ENCODE peak calls at places on chromosomes 3 and 15, in ten cellular contexts. One of them, this sample, is unnamed.
A peak's percentile ranks its signal among the peaks of the same experiment; 100 is the strongest.

GRCh38 chr3:45362768-45363167 is 25.6 kb upstream of the LARS2 start:
- DNase-seq in left ventricle myocardium inferior: no peak
- DNase-seq in AG10803: peak; percentile 40
- DNase-seq in astrocyte: no peak
- DNase-seq in GM06990: no peak
- DNase-seq in glutamatergic neuron: no peak
- DNase-seq in neural progenitor cell: no peak
- DNase-seq in A673: no peak
- DNase-seq in mesothelial cell of epicardium: no peak
- DNase-seq in MM.1S: no peak
- DNase-seq in this sample: no peak

GRCh38 chr15:63481105-63481810 is 23.1 kb upstream of the USP3 start:
- DNase-seq in left ventricle myocardium inferior: no peak
- DNase-seq in AG10803: peak; percentile 33
- DNase-seq in astrocyte: peak; percentile 18
- DNase-seq in GM06990: peak; percentile 50
- DNase-seq in glutamatergic neuron: no peak
- DNase-seq in neural progenitor cell: no peak
- DNase-seq in A673: no peak
- DNase-seq in mesothelial cell of epicardium: no peak
- DNase-seq in MM.1S: no peak
- DNase-seq in this sample: no peak

GRCh38 chr15:56906766-56907165 is 11.7 kb upstream of the TCF12 start:
- DNase-seq in left ventricle myocardium inferior: no peak
- DNase-seq in AG10803: no peak
- DNase-seq in astrocyte: no peak
- DNase-seq in GM06990: no peak
- DNase-seq in glutamatergic neuron: no peak
- DNase-seq in neural progenitor cell: no peak
- DNase-seq in A673: no peak
- DNase-seq in mesothelial cell of epicardium: no peak
- DNase-seq in MM.1S: no peak
- DNase-seq in this sample: no peak

GRCh38 chr15:48190932-48191573 is 412 bp upstream of the CTXN2 start:
- DNase-seq in left ventricle myocardium inferior: peak; percentile 48
- DNase-seq in AG10803: peak; percentile 50
- DNase-seq in astrocyte: peak; percentile 51
- DNase-seq in GM06990: no peak
- DNase-seq in glutamatergic neuron: peak; percentile 19
- DNase-seq in neural progenitor cell: peak; percentile 94
- DNase-seq in A673: peak; percentile 85
- DNase-seq in mesothelial cell of epicardium: peak; percentile 91
- DNase-seq in MM.1S: peak; percentile 57
- DNase-seq in this sample: no peak

GRCh38 chr3:14363976-14364375 is 38.4 kb upstream of the SLC6A6 start:
- DNase-seq in left ventricle myocardium inferior: no peak
- DNase-seq in AG10803: no peak
- DNase-seq in astrocyte: peak; percentile 47
- DNase-seq in GM06990: no peak
- DNase-seq in glutamatergic neuron: no peak
- DNase-seq in neural progenitor cell: no peak
- DNase-seq in A673: no peak
- DNase-seq in mesothelial cell of epicardium: no peak
- DNase-seq in MM.1S: no peak
- DNase-seq in this sample: no peak

GRCh38 chr3:143081365-143081764 is 38.2 kb upstream of the CHST2 start:
- DNase-seq in left ventricle myocardium inferior: no peak
- DNase-seq in AG10803: no peak
- DNase-seq in astrocyte: no peak
- DNase-seq in GM06990: no peak
- DNase-seq in glutamatergic neuron: no peak
- DNase-seq in neural progenitor cell: no peak
- DNase-seq in A673: no peak
- DNase-seq in mesothelial cell of epicardium: no peak
- DNase-seq in MM.1S: no peak
- DNase-seq in this sample: no peak

GRCh38 chr3:171458056-171458856 is 1.9 kb downstream of the TNIK start:
- DNase-seq in left ventricle myocardium inferior: peak; percentile 20
- DNase-seq in AG10803: no peak
- DNase-seq in astrocyte: no peak
- DNase-seq in GM06990: peak; percentile 42
- DNase-seq in glutamatergic neuron: no peak
- DNase-seq in neural progenitor cell: peak; percentile 43
- DNase-seq in A673: no peak
- DNase-seq in mesothelial cell of epicardium: no peak
- DNase-seq in MM.1S: no peak
- DNase-seq in this sample: no peak

GRCh38 chr3:74009961-74010859 is 385.5 kb upstream of the PDZRN3 start:
- DNase-seq in left ventricle myocardium inferior: no peak
- DNase-seq in AG10803: no peak
- DNase-seq in astrocyte: no peak
- DNase-seq in GM06990: no peak
- DNase-seq in glutamatergic neuron: no peak
- DNase-seq in neural progenitor cell: peak; percentile 39
- DNase-seq in A673: no peak
- DNase-seq in mesothelial cell of epicardium: no peak
- DNase-seq in MM.1S: no peak
- DNase-seq in this sample: no peak

GRCh38 chr3:127475364-127475763 is 115.2 kb downstream of the TPRA1 start:
- DNase-seq in left ventricle myocardium inferior: no peak
- DNase-seq in AG10803: no peak
- DNase-seq in astrocyte: no peak
- DNase-seq in GM06990: no peak
- DNase-seq in glutamatergic neuron: no peak
- DNase-seq in neural progenitor cell: no peak
- DNase-seq in A673: no peak
- DNase-seq in mesothelial cell of epicardium: no peak
- DNase-seq in MM.1S: no peak
- DNase-seq in this sample: no peak

GRCh38 chr3:127472506-127472905 is 118.0 kb downstream of the TPRA1 start:
- DNase-seq in left ventricle myocardium inferior: no peak
- DNase-seq in AG10803: no peak
- DNase-seq in astrocyte: no peak
- DNase-seq in GM06990: no peak
- DNase-seq in glutamatergic neuron: no peak
- DNase-seq in neural progenitor cell: no peak
- DNase-seq in A673: no peak
- DNase-seq in mesothelial cell of epicardium: no peak
- DNase-seq in MM.1S: no peak
- DNase-seq in this sample: no peak

GRCh38 chr3:127475975-127476374 is 114.6 kb downstream of the TPRA1 start:
- DNase-seq in left ventricle myocardium inferior: no peak
- DNase-seq in AG10803: no peak
- DNase-seq in astrocyte: no peak
- DNase-seq in GM06990: no peak
- DNase-seq in glutamatergic neuron: no peak
- DNase-seq in neural progenitor cell: no peak
- DNase-seq in A673: no peak
- DNase-seq in mesothelial cell of epicardium: no peak
- DNase-seq in MM.1S: no peak
- DNase-seq in this sample: no peak

GRCh38 chr3:127476936-127477335 is 113.6 kb downstream of the TPRA1 start:
- DNase-seq in left ventricle myocardium inferior: no peak
- DNase-seq in AG10803: no peak
- DNase-seq in astrocyte: no peak
- DNase-seq in GM06990: no peak
- DNase-seq in glutamatergic neuron: no peak
- DNase-seq in neural progenitor cell: no peak
- DNase-seq in A673: no peak
- DNase-seq in mesothelial cell of epicardium: no peak
- DNase-seq in MM.1S: no peak
- DNase-seq in this sample: no peak

GRCh38 chr3:127473244-127474024 is 117.1 kb downstream of the TPRA1 start:
- DNase-seq in left ventricle myocardium inferior: no peak
- DNase-seq in AG10803: no peak
- DNase-seq in astrocyte: no peak
- DNase-seq in GM06990: no peak
- DNase-seq in glutamatergic neuron: peak; percentile 30
- DNase-seq in neural progenitor cell: peak; percentile 69
- DNase-seq in A673: no peak
- DNase-seq in mesothelial cell of epicardium: no peak
- DNase-seq in MM.1S: no peak
- DNase-seq in this sample: peak; percentile 56
- TF ChIP-seq CTCF in left ventricle myocardium inferior: peak; percentile 18
- TF ChIP-seq CTCF in AG10803: no peak
- TF ChIP-seq CTCF in astrocyte: no peak
- TF ChIP-seq CTCF in GM06990: peak; percentile 39
- TF ChIP-seq CTCF in glutamatergic neuron: peak; percentile 47
- TF ChIP-seq CTCF in neural progenitor cell: peak; percentile 62
- TF ChIP-seq CTCF in A673: peak; percentile 32
- TF ChIP-seq CTCF in mesothelial cell of epicardium: no peak
- TF ChIP-seq CTCF in MM.1S: peak; percentile 48
- TF ChIP-seq CTCF in this sample: peak; percentile 23

GRCh38 chr3:168512802-168513201 is 417.1 kb upstream of the GOLIM4 start:
- DNase-seq in left ventricle myocardium inferior: no peak
- DNase-seq in AG10803: no peak
- DNase-seq in astrocyte: peak; percentile 4
- DNase-seq in GM06990: no peak
- DNase-seq in glutamatergic neuron: no peak
- DNase-seq in neural progenitor cell: peak; percentile 45
- DNase-seq in A673: no peak
- DNase-seq in mesothelial cell of epicardium: no peak
- DNase-seq in MM.1S: no peak
- DNase-seq in this sample: no peak

GRCh38 chr3:168514252-168514651 is 418.5 kb upstream of the GOLIM4 start:
- DNase-seq in left ventricle myocardium inferior: no peak
- DNase-seq in AG10803: no peak
- DNase-seq in astrocyte: no peak
- DNase-seq in GM06990: no peak
- DNase-seq in glutamatergic neuron: no peak
- DNase-seq in neural progenitor cell: no peak
- DNase-seq in A673: no peak
- DNase-seq in mesothelial cell of epicardium: no peak
- DNase-seq in MM.1S: no peak
- DNase-seq in this sample: no peak

GRCh38 chr3:168506589-168506988 is 410.9 kb upstream of the GOLIM4 start:
- DNase-seq in left ventricle myocardium inferior: no peak
- DNase-seq in AG10803: no peak
- DNase-seq in astrocyte: no peak
- DNase-seq in GM06990: no peak
- DNase-seq in glutamatergic neuron: no peak
- DNase-seq in neural progenitor cell: no peak
- DNase-seq in A673: no peak
- DNase-seq in mesothelial cell of epicardium: no peak
- DNase-seq in MM.1S: no peak
- DNase-seq in this sample: no peak

GRCh38 chr3:168511428-168512014 is 415.8 kb upstream of the GOLIM4 start:
- DNase-seq in left ventricle myocardium inferior: no peak
- DNase-seq in AG10803: peak; percentile 2
- DNase-seq in astrocyte: no peak
- DNase-seq in GM06990: peak; percentile 5
- DNase-seq in glutamatergic neuron: no peak
- DNase-seq in neural progenitor cell: no peak
- DNase-seq in A673: peak; percentile 12
- DNase-seq in mesothelial cell of epicardium: no peak
- DNase-seq in MM.1S: peak; percentile 19
- DNase-seq in this sample: no peak
- TF ChIP-seq CTCF in left ventricle myocardium inferior: peak; percentile 69
- TF ChIP-seq CTCF in AG10803: peak; percentile 64
- TF ChIP-seq CTCF in astrocyte: peak; percentile 68
- TF ChIP-seq CTCF in GM06990: peak; percentile 57
- TF ChIP-seq CTCF in glutamatergic neuron: peak; percentile 62
- TF ChIP-seq CTCF in neural progenitor cell: peak; percentile 72
- TF ChIP-seq CTCF in A673: peak; percentile 59
- TF ChIP-seq CTCF in mesothelial cell of epicardium: peak; percentile 22
- TF ChIP-seq CTCF in MM.1S: peak; percentile 71
- TF ChIP-seq CTCF in this sample: peak; percentile 41

GRCh38 chr3:142021127-142021526 is 128.2 kb downstream of the TFDP2 start:
- DNase-seq in left ventricle myocardium inferior: no peak
- DNase-seq in AG10803: no peak
- DNase-seq in astrocyte: no peak
- DNase-seq in GM06990: no peak
- DNase-seq in glutamatergic neuron: no peak
- DNase-seq in neural progenitor cell: no peak
- DNase-seq in A673: no peak
- DNase-seq in mesothelial cell of epicardium: no peak
- DNase-seq in MM.1S: no peak
- DNase-seq in this sample: no peak
- TF ChIP-seq CTCF in left ventricle myocardium inferior: no peak
- TF ChIP-seq CTCF in AG10803: no peak
- TF ChIP-seq CTCF in astrocyte: no peak
- TF ChIP-seq CTCF in GM06990: no peak
- TF ChIP-seq CTCF in glutamatergic neuron: no peak
- TF ChIP-seq CTCF in neural progenitor cell: no peak
- TF ChIP-seq CTCF in A673: no peak
- TF ChIP-seq CTCF in mesothelial cell of epicardium: no peak
- TF ChIP-seq CTCF in MM.1S: no peak
- TF ChIP-seq CTCF in this sample: no peak

GRCh38 chr3:52683611-52684010 is 2.1 kb downstream of the PBRM1 start:
- DNase-seq in left ventricle myocardium inferior: no peak
- DNase-seq in AG10803: no peak
- DNase-seq in astrocyte: no peak
- DNase-seq in GM06990: no peak
- DNase-seq in glutamatergic neuron: no peak
- DNase-seq in neural progenitor cell: no peak
- DNase-seq in A673: no peak
- DNase-seq in mesothelial cell of epicardium: no peak
- DNase-seq in MM.1S: no peak
- DNase-seq in this sample: no peak

GRCh38 chr3:52684184-52684583 is 1.5 kb downstream of the PBRM1 start:
- DNase-seq in left ventricle myocardium inferior: no peak
- DNase-seq in AG10803: no peak
- DNase-seq in astrocyte: no peak
- DNase-seq in GM06990: no peak
- DNase-seq in glutamatergic neuron: no peak
- DNase-seq in neural progenitor cell: no peak
- DNase-seq in A673: no peak
- DNase-seq in mesothelial cell of epicardium: no peak
- DNase-seq in MM.1S: no peak
- DNase-seq in this sample: no peak

GRCh38 chr3:52688266-52688665 is 2.4 kb downstream of the GNL3 start:
- DNase-seq in left ventricle myocardium inferior: no peak
- DNase-seq in AG10803: no peak
- DNase-seq in astrocyte: no peak
- DNase-seq in GM06990: no peak
- DNase-seq in glutamatergic neuron: no peak
- DNase-seq in neural progenitor cell: no peak
- DNase-seq in A673: no peak
- DNase-seq in mesothelial cell of epicardium: no peak
- DNase-seq in MM.1S: no peak
- DNase-seq in this sample: no peak

GRCh38 chr3:52685285-52685704 is 418 bp downstream of the PBRM1 start:
- DNase-seq in left ventricle myocardium inferior: peak; percentile 82
- DNase-seq in AG10803: no peak
- DNase-seq in astrocyte: no peak
- DNase-seq in GM06990: peak; percentile 91
- DNase-seq in glutamatergic neuron: peak; percentile 86
- DNase-seq in neural progenitor cell: peak; percentile 92
- DNase-seq in A673: peak; percentile 64
- DNase-seq in mesothelial cell of epicardium: no peak
- DNase-seq in MM.1S: peak; percentile 92
- DNase-seq in this sample: peak; percentile 73

DNA sequence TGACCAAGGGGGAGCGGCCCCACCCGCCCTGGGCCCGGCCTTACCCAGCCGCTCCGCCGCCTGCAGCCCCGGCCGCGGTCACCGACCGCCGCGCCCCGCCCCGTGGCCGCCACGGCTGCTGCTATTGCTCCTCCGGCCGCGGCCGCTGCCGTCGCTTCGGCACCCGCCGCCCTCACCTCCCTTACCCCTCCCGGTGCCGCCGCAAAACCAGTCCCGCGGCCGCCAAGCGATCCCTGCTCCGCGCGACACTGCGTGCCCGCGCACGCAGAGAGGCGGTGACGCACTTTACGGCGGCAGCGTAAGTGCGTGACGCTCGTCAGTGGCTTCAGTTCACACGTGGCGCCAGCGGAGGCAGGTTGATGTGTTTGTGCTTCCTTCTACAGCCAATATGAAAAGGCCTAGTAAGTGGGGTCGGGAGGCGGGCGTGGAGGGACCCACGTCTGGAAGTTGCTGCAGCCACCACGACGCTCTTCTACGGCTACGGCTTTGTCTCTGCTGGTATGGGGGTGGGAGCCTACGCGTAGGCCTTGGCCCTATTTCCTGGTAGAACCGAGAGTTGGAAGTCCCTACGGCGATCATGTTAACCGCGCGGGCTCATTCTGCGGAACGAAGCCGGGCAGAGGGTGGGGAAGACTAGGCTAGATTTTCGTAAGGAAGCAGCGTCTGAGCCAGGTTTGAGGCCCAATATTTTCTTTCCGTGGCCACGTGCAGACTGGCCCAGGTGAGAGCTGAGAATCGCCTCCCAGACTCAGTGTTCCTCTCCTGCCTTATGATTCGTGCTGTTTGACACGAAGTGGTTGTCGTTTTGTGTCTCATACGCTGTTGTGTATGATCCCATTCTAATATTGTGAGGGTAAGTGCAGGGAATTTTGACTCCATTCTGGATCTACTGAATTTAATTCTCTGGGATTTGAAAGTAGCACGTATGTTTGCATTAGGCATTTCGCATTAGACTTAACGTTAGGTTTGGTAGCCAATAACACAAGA is at the start of the genes GNL3 and PBRM1:
- DNase-seq in left ventricle myocardium inferior: peak; percentile 92
- DNase-seq in AG10803: peak; percentile 96
- DNase-seq in astrocyte: peak; percentile 93
- DNase-seq in GM06990: peak; percentile 98
- DNase-seq in glutamatergic neuron: peak; percentile 95
- DNase-seq in neural progenitor cell: peak; percentile 98
- DNase-seq in A673: peak; percentile 93
- DNase-seq in mesothelial cell of epicardium: peak; percentile 90
- DNase-seq in MM.1S: peak; percentile 97
- DNase-seq in this sample: peak; percentile 80
- TF ChIP-seq CTCF in left ventricle myocardium inferior: no peak
- TF ChIP-seq CTCF in AG10803: no peak
- TF ChIP-seq CTCF in astrocyte: no peak
- TF ChIP-seq CTCF in GM06990: no peak
- TF ChIP-seq CTCF in glutamatergic neuron: no peak
- TF ChIP-seq CTCF in neural progenitor cell: no peak
- TF ChIP-seq CTCF in A673: no peak
- TF ChIP-seq CTCF in mesothelial cell of epicardium: no peak
- TF ChIP-seq CTCF in MM.1S: no peak
- TF ChIP-seq CTCF in this sample: no peak

This sample was measured in D721Med.